ENCODE peak calls at places on chromosomes 13 and 19, in seven cellular contexts. Q is hepatocyte, S is neural progenitor cell, R is MCF 10A, N is cardiac muscle cell, L is ascending aorta, P is esophagus muscularis mucosa. W is an unnamed sample.

GRCh38 chr19:12834418-12834943 is at the start of gene RTBDN:
- DNase-seq in L (no peak), S (peak; percentile 50), N (no peak), P (no peak), Q (no peak), R (no peak), W (no peak)

GRCh38 chr19:18229915-18230314 is 3.7 kb upstream of the PDE4C start:
- DNase-seq in S (no peak), N (no peak), L (no peak), Q (no peak), P (no peak), R (no peak), W (no peak)

GRCh38 chr19:34676697-34677385 is at the start of gene SCGB2B2:
- DNase-seq in Q (no peak), R (no peak), L (peak; percentile 77), N (no peak), S (no peak), P (no peak), W (no peak)

GRCh38 chr13:98307392-98307743 is 130.3 kb upstream of the RNF113B start:
- DNase-seq in R (no peak), Q (peak; percentile 35), N (peak; percentile 26), P (no peak), S (no peak), L (no peak), W (no peak)

GRCh38 chr19:7595466-7596133 is at the start of gene CAMSAP3:
- DNase-seq in S (peak; percentile 94), P (no peak), N (no peak), R (peak; percentile 36), L (no peak), Q (peak; percentile 91), W (no peak)

GRCh38 chr19:58538257-58539168 is 5.4 kb upstream of the TRIM28 start:
- DNase-seq in N (peak; percentile 60), Q (peak; percentile 83), S (peak; percentile 92), L (no peak), P (no peak), R (no peak), W (peak; percentile 89)

GRCh38 chr13:36343766-36344165 is 2.4 kb downstream of the SPART start:
- DNase-seq in S (no peak), Q (no peak), P (no peak), N (no peak), L (no peak), R (peak; percentile 40), W (no peak)

GRCh38 chr19:1651061-1651547 is 1.3 kb downstream of the TCF3 start:
- DNase-seq in N (peak; percentile 38), P (no peak), L (no peak), Q (peak; percentile 58), R (peak; percentile 22), S (peak; percentile 76), W (no peak)

GRCh38 chr19:7596191-7596937 is 701 bp downstream of the CAMSAP3 start:
- DNase-seq in N (no peak), S (peak; percentile 42), R (no peak), L (no peak), P (no peak), Q (peak; percentile 73), W (no peak)

GRCh38 chr19:1598777-1599459 is 6.3 kb upstream of the MBD3 start:
- DNase-seq in N (no peak), R (no peak), L (no peak), S (no peak), Q (no peak), P (no peak), W (no peak)

GRCh38 chr19:44745386-44745831 is 3.1 kb upstream of the BCL3 start:
- DNase-seq in R (peak; percentile 86), P (peak; percentile 95), N (peak; percentile 92), S (peak; percentile 22), Q (peak; percentile 81), L (peak; percentile 81), W (no peak)

GRCh38 chr19:37572203-37572602 is 22.4 kb downstream of the ZNF571 start:
- DNase-seq in S (no peak), N (peak; percentile 33), Q (no peak), P (no peak), L (no peak), R (peak; percentile 52), W (no peak)

GRCh38 chr19:51931921-51932320 is 4.6 kb downstream of the ZNF613 start:
- DNase-seq in P (no peak), S (no peak), L (no peak), Q (no peak), N (no peak), R (no peak), W (no peak)

GRCh38 chr19:51927859-51928258 is 587 bp downstream of the ZNF613 start:
- DNase-seq in S (no peak), Q (no peak), P (no peak), N (no peak), L (no peak), R (no peak), W (no peak)

GRCh38 chr19:51921949-51922348 is 5.3 kb upstream of the ZNF613 start:
- DNase-seq in L (no peak), R (peak; percentile 9), S (no peak), N (no peak), P (no peak), Q (no peak), W (no peak)

GRCh38 chr19:51926426-51926783 is 867 bp upstream of the ZNF613 start:
- DNase-seq in Q (no peak), N (no peak), P (no peak), R (no peak), S (no peak), L (no peak), W (no peak)

GRCh38 chr19:51926784-51927741 is at the start of gene ZNF613:
- DNase-seq in P (peak; percentile 96), R (peak; percentile 95), S (peak; percentile 92), L (peak; percentile 91), Q (peak; percentile 92), N (peak; percentile 97), W (peak; percentile 86)
- TF ChIP-seq CTCF in P (peak; percentile 15), R (no peak), S (peak; percentile 47), L (no peak), Q (peak; percentile 50), N (peak; percentile 22), W (peak; percentile 51)

GRCh38 chr13:113805431-113806103 is 46.5 kb downstream of the TMEM255B start:
- DNase-seq in L (no peak), N (no peak), Q (no peak), P (no peak), S (no peak), R (no peak), W (no peak)
- TF ChIP-seq CTCF in L (no peak), N (no peak), Q (no peak), P (no peak), S (no peak), R (no peak), W (no peak)

GRCh38 chr19:43553656-43554055 is 20.7 kb downstream of the ZNF575 start:
- DNase-seq in R (no peak), L (no peak), Q (no peak), P (no peak), S (no peak), N (no peak), W (no peak)

GRCh38 chr19:43552616-43553015 is 19.6 kb downstream of the ZNF575 start:
- DNase-seq in Q (no peak), N (no peak), P (no peak), R (no peak), L (no peak), S (no peak), W (no peak)

GRCh38 chr19:43554317-43554895 is 20.9 kb downstream of the XRCC1 start:
- DNase-seq in S (no peak), P (no peak), L (no peak), R (no peak), Q (no peak), N (no peak), W (no peak)

GRCh38 chr19:43552198-43552450 is 19.1 kb downstream of the ZNF575 start:
- DNase-seq in Q (no peak), R (no peak), N (no peak), L (no peak), S (no peak), P (no peak), W (no peak)

GRCh38 chr19:43555185-43555770 is 20.0 kb downstream of the XRCC1 start:
- DNase-seq in Q (peak; percentile 83), L (peak; percentile 79), N (peak; percentile 80), P (no peak), R (peak; percentile 81), S (peak; percentile 82), W (peak; percentile 83)
- TF ChIP-seq CTCF in Q (peak; percentile 63), L (peak; percentile 58), N (peak; percentile 92), P (peak; percentile 53), R (peak; percentile 76), S (peak; percentile 83), W (peak; percentile 80)

GRCh38 chr13:92510416-92510815 is 716.2 kb upstream of the GPC6 start:
- DNase-seq in S (no peak), P (no peak), N (peak; percentile 14), L (no peak), Q (no peak), R (peak; percentile 50), W (no peak)
- TF ChIP-seq CTCF in S (no peak), P (no peak), N (no peak), L (no peak), Q (no peak), R (no peak), W (no peak)

DNA sequence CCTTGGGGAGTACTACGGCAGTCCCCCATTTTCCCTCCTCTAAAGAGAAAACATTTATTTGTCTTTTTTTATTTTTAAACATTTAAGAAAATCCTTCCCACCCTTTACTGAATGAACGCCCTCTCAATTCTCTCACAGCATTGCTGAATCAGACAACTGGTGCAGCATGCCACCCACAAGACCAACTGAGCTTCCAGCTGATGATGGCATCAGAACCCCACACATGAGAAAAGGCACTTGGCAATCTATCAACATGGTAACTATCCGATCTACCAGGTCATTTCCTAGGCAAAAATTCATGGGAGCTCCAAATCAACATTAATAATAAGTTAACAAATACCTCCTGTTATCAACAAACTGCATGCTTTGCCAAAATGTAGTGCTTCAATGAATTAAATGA is 43.2 kb downstream of the LHFPL6 start:
- DNase-seq in P (no peak), R (no peak), N (no peak), L (no peak), Q (no peak), S (no peak), W (no peak)
- TF ChIP-seq CTCF in P (no peak), R (no peak), N (no peak), L (no peak), Q (no peak), S (no peak), W (no peak)

GRCh38 chr19:41321600-41322270 is 11.8 kb downstream of the CCDC97 start:
- DNase-seq in R (peak; percentile 46), S (peak; percentile 80), Q (peak; percentile 60), L (no peak), N (peak; percentile 85), P (no peak), W (no peak)
- TF ChIP-seq CTCF in R (peak; percentile 55), S (peak; percentile 74), Q (peak; percentile 50), L (peak; percentile 61), N (peak; percentile 82), P (peak; percentile 77), W (peak; percentile 82)

GRCh38 chr19:38917921-38918491 is 6.0 kb upstream of the CCER2 start:
- DNase-seq in P (no peak), R (peak; percentile 27), L (no peak), S (peak; percentile 26), N (peak; percentile 15), Q (peak; percentile 43), W (no peak)
- TF ChIP-seq CTCF in P (no peak), R (peak; percentile 13), L (no peak), S (peak; percentile 21), N (peak; percentile 19), Q (peak; percentile 21), W (peak; percentile 24)

W was measured in type B pancreatic cell.